ENCODE peak calls at places on chromosomes 11 and 22, in six cellular contexts. V, A, F, Y, J and K are unnamed samples.

GRCh38 chr11:77075425-77075905 is 8.7 kb downstream of the CAPN5 start:
- DNase-seq in Y (no peak), A (no peak), F (no peak), J (no peak), V (no peak), K (no peak)

GRCh38 chr11:27228232-27228631 is 134.8 kb downstream of the CCDC34 start:
- DNase-seq in J (no peak), Y (no peak), A (no peak), F (no peak), V (no peak), K (no peak)

GRCh38 chr11:32586576-32587190 is 3.1 kb downstream of the EIF3M start:
- DNase-seq in A (peak; percentile 29), J (no peak), V (no peak), F (no peak), Y (no peak), K (no peak)

GRCh38 chr11:99505319-99505718 is 484.6 kb downstream of the CNTN5 start:
- DNase-seq in Y (no peak), V (peak; percentile 59), F (no peak), J (no peak), A (peak; percentile 25), K (no peak)

GRCh38 chr11:10770626-10771254 is 19.7 kb downstream of the CTR9 start:
- DNase-seq in Y (peak; percentile 41), A (peak; percentile 50), J (peak; percentile 57), F (no peak), V (no peak), K (no peak)

GRCh38 chr11:18704045-18704645 is 5.6 kb downstream of the TMEM86A start:
- DNase-seq in F (no peak), V (no peak), J (no peak), A (no peak), Y (no peak), K (no peak)

GRCh38 chr11:14898286-14899086 is 6.5 kb upstream of the CYP2R1 start:
- DNase-seq in J (no peak), F (no peak), V (no peak), Y (no peak), A (no peak), K (no peak)

GRCh38 chr22:37126383-37126782 is 16.9 kb upstream of the TMPRSS6 start:
- DNase-seq in Y (no peak), F (no peak), J (peak; percentile 50), A (no peak), V (no peak), K (no peak)

GRCh38 chr11:102456381-102456780 is 3.8 kb upstream of the TMEM123 start:
- DNase-seq in J (no peak), A (no peak), V (no peak), F (no peak), Y (no peak), K (no peak)

GRCh38 chr11:112529071-112529470 is 268.4 kb upstream of the PLET1 start:
- DNase-seq in A (no peak), Y (no peak), V (no peak), F (no peak), J (no peak), K (no peak)

GRCh38 chr22:25598609-25599008 is 34.1 kb downstream of the GRK3 start:
- DNase-seq in V (no peak), A (no peak), J (no peak), Y (no peak), F (no peak), K (no peak)

GRCh38 chr11:11081273-11081672 is 223.4 kb upstream of the ZBED5 start:
- DNase-seq in J (no peak), V (no peak), Y (no peak), A (no peak), F (no peak), K (no peak)

GRCh38 chr11:33701302-33701701 is 676 bp upstream of the C11orf91 start:
- DNase-seq in F (no peak), J (no peak), A (peak; percentile 35), Y (no peak), V (no peak), K (no peak)

GRCh38 chr11:32960553-32961164 is 55.0 kb upstream of the DEPDC7 start:
- DNase-seq in V (peak; percentile 27), Y (no peak), F (no peak), J (no peak), A (no peak), K (no peak)

GRCh38 chr22:26642465-26643367 is 14.7 kb upstream of the MIAT start:
- DNase-seq in V (no peak), F (no peak), Y (no peak), J (no peak), A (no peak), K (no peak)

GRCh38 chr11:69510471-69511357 is 29.3 kb downstream of the LINC01488 start:
- DNase-seq in V (no peak), F (no peak), J (no peak), A (peak; percentile 44), Y (no peak), K (no peak)

GRCh38 chr22:37731804-37732471 is 35.1 kb downstream of the TRIOBP start:
- DNase-seq in Y (no peak), V (no peak), J (no peak), A (no peak), F (no peak), K (no peak)

GRCh38 chr11:15629690-15630321 is 515.1 kb downstream of the INSC start:
- DNase-seq in A (peak; percentile 42), V (no peak), Y (no peak), F (no peak), J (peak; percentile 52), K (no peak)

GRCh38 chr22:44402196-44403111 is 89.7 kb upstream of the SHISAL1 start:
- DNase-seq in V (no peak), F (no peak), A (no peak), J (no peak), Y (no peak), K (peak; percentile 11)

GRCh38 chr22:50192825-50193204 is 7.1 kb downstream of the TRABD start:
- DNase-seq in Y (peak; percentile 14), V (no peak), J (no peak), F (no peak), A (no peak), K (no peak)

DNA sequence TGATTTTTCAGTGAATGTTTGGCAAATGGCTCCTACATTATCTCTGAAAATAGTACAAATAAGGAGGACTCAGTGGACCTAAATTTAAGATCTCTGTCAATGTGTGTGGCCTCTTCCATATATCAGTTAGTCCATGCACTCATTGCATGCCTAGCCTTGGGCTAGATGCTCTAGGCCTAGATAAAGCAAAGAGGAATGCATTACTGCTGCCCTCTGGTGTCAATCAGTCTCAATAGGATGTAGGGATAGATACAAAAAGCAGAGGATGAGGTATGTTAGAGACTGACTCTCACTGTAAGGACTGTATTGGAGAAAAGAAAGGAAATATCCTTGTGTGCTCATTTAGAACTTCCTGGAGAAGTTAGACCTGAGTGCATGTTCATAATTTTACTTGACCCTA is 42.0 kb downstream of the MS4A2 start:
- DNase-seq in F (no peak), J (peak; percentile 82), V (no peak), Y (no peak), A (peak; percentile 31), K (no peak)
- TF ChIP-seq CTCF in F (no peak), J (peak; percentile 38), V (no peak), Y (no peak), A (peak; percentile 48), K (no peak)

GRCh38 chr22:28397324-28397723 is 282.3 kb downstream of the TTC28 start:
- DNase-seq in J (no peak), Y (no peak), V (no peak), F (no peak), A (no peak), K (no peak)
- H3K27me3 ChIP-seq in J (no peaks in the 10 kb centered on the region), Y (no peaks in the 10 kb centered on the region), V (no peaks in the 10 kb centered on the region), F (no peaks in the 10 kb centered on the region), A (no peaks in the 10 kb centered on the region), K (no peaks in the 10 kb centered on the region)

GRCh38 chr11:95547974-95548373 is 241.6 kb downstream of the FAM76B start:
- DNase-seq in J (no peak), A (no peak), Y (no peak), F (no peak), V (no peak), K (no peak)

GRCh38 chr11:95547186-95547585 is 242.4 kb downstream of the FAM76B start:
- DNase-seq in J (no peak), V (no peak), F (no peak), A (no peak), Y (no peak), K (no peak)

GRCh38 chr11:95544095-95544795 is 245.3 kb downstream of the FAM76B start:
- DNase-seq in V (no peak), Y (no peak), A (peak; percentile 50), J (no peak), F (no peak), K (no peak)

GRCh38 chr11:95542868-95543551 is 246.6 kb downstream of the FAM76B start:
- DNase-seq in J (no peak), A (no peak), V (no peak), F (no peak), Y (no peak), K (no peak)

DNA sequence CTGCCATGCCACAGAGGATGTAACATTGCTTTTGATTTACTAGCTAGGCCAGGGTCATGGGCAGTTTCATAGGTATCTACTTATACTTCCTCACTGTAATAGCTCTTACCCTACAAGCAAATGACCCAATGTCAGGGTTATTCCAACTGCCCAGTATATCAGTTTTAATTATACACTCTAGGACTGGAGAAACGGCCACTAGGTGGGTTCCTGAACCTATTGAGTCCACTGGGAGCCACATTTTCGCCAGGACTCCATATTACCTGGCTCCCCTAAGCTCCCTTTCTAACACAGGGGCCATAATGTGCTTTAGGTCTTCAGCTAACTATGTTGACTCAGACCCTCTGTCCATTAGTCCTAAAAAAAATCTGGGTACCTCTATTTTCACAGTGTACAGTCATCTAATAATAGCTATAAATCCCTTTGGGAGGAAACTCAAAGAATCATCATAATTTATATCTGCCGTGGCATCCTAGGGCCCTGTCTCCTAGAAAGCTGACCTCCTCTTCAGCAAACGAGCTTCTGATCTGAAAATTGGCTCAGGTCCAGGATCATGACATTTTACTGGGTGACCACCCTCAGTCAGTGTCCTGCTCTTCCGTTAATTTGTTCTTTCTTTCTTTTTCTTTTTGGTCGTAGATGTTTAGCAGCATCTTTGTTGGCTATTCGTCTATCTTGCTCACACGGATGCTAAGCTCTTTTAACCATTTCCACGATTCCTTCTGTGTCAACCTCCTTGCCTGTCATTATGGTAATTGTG is 244.3 kb downstream of the FAM76B start:
- DNase-seq in V (no peak), A (no peak), J (no peak), F (no peak), Y (no peak), K (no peak)
- TF ChIP-seq CTCF in V (peak; percentile 19), A (peak; percentile 21), J (no peak), F (no peak), Y (no peak), K (no peak)

DNA sequence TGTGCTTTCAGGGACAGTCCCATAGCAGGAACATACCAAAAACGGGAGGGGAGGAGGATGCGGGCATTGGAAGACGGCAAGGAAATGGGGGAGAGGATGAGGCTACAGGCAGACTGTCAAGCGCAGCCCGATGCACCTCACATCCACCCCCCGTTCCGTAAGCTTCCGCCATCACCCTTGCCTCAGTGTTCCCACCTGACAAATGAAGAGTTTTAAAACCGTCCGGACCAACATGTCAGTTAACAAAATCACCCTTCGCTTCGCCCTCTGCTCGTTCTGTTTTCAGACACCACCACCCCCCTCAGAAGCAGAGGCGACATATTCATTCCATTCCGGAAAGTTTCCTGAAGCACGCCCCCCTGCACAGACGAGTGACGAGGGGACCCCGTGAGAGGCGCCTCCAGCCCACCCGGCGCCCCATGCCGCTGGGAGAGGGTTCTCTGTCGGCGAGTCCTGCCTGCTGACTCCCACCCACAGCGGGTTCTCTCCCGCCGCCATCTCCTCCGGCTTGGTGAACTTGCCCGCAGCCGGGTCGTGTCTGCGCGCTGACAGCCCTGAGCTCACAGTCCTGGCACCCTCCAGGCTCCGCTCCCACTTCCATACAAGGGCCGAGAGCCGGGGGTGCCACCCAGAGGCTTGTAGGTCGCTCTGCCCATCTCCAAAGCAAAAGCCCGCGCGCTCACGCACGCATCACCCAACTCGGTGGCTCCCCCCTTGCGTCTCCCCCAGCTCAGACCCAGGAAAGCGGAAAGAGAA is 1.5 kb downstream of the IGSF9B start:
- DNase-seq in V (no peak), F (peak; percentile 70), A (no peak), Y (no peak), J (peak; percentile 83), K (peak; percentile 32)
- H3K27me3 ChIP-seq in V (peaks cover 66% of the 10 kb centered on the region), F (no peaks in the 10 kb centered on the region), A (peaks cover 75% of the 10 kb centered on the region), Y (no peaks in the 10 kb centered on the region), J (no peaks in the 10 kb centered on the region), K (no peaks in the 10 kb centered on the region)